ENCODE peak calls at places on chromosomes 4 and X, in nine cellular contexts. S is stimulated activated CD4-positive, alpha-beta T cell treated with anti-CD3 and anti-CD28 coated beads, TNF-alpha, amount 100 ng/mL, for 48 hours; G is activated naive CD4-positive, alpha-beta T cell treated with Interleukin-2 at 50 U/mL for 16 hours; I is EH; R is GM12891; W is AG08395; B is NCI-H1417; A is lower lobe of right lung; X is activated CD4-positive, alpha-beta T cell treated with anti-CD3 and anti-CD28 coated beads for 1 hour. P is an unnamed sample.

GRCh38 chr4:105751718-105752299 is 43.2 kb downstream of the GSTCD start:
- DNase-seq in S (no peak), G (no peak), I (no peak), R (no peak), W (no peak), B (no peak), A (no peak), X (no peak), P (no peak)

GRCh38 chrX:35016051-35016450 is 73.5 kb downstream of the FAM47B start:
- DNase-seq in S (no peak), G (no peak), I (peak), R (no peak), W (no peak), B (no peak), A (no peak), X (no peak), P (no peak)

GRCh38 chr4:82733636-82734035 is 65.0 kb downstream of the SCD5 start:
- DNase-seq in S (no peak), G (no peak), I (peak), R (no peak), W (no peak), B (no peak), A (no peak), X (no peak), P (no peak)

GRCh38 chr4:139589619-139590018 is 33.6 kb upstream of the SETD7 start:
- DNase-seq in S (no peak), G (no peak), I (peak), R (no peak), W (peak), B (no peak), A (no peak), X (no peak), P (no peak)

GRCh38 chr4:39621582-39621981 is 17.1 kb downstream of the SMIM14 start:
- DNase-seq in S (no peak), G (no peak), I (peak), R (no peak), W (peak), B (no peak), A (peak), X (no peak), P (no peak)

GRCh38 chr4:7647211-7647931 is 212.6 kb upstream of the PSAPL1 start:
- DNase-seq in S (no peak), G (no peak), I (no peak), R (no peak), W (no peak), B (no peak), A (peak), X (no peak), P (no peak)

GRCh38 chrX:44978976-44979375 is 106.0 kb downstream of the KDM6A start:
- DNase-seq in S (no peak), G (no peak), I (no peak), R (no peak), W (no peak), B (no peak), A (no peak), X (no peak), P (no peak)

GRCh38 chrX:17075004-17075403 is 128.5 kb downstream of the REPS2 start:
- DNase-seq in S (no peak), G (no peak), I (no peak), R (no peak), W (no peak), B (no peak), A (no peak), X (no peak), P (no peak)

GRCh38 chrX:48934581-48935331 is 15.9 kb upstream of the PIM2 start:
- DNase-seq in S (no peak), G (peak), I (no peak), R (no peak), W (no peak), B (no peak), A (no peak), X (no peak), P (no peak)

GRCh38 chr4:77849278-77849965 is 13.2 kb upstream of the MRPL1 start:
- DNase-seq in S (no peak), G (no peak), I (no peak), R (no peak), W (no peak), B (no peak), A (no peak), X (no peak), P (no peak)

GRCh38 chrX:53456254-53456653 is 22.1 kb upstream of the HSD17B10 start:
- DNase-seq in S (no peak), G (no peak), I (peak), R (no peak), W (peak), B (no peak), A (no peak), X (no peak), P (no peak)

GRCh38 chr4:38715076-38715475 is 51.1 kb downstream of the KLF3 start:
- DNase-seq in S (no peak), G (no peak), I (peak), R (no peak), W (peak), B (no peak), A (no peak), X (no peak), P (no peak)

GRCh38 chr4:38320833-38321232 is 343.2 kb upstream of the KLF3 start:
- DNase-seq in S (no peak), G (no peak), I (no peak), R (no peak), W (no peak), B (no peak), A (no peak), X (no peak), P (no peak)

GRCh38 chr4:32748061-32748460 is 2027.9 kb downstream of the PCDH7 start:
- DNase-seq in S (no peak), G (no peak), I (no peak), R (no peak), W (no peak), B (no peak), A (no peak), X (no peak), P (no peak)

GRCh38 chr4:4407299-4408131 is 20.6 kb downstream of the NSG1 start:
- DNase-seq in S (no peak), G (no peak), I (no peak), R (no peak), W (no peak), B (no peak), A (no peak), X (no peak), P (no peak)

GRCh38 chr4:102693266-102693850 is 67.4 kb downstream of the MANBA start:
- DNase-seq in S (no peak), G (no peak), I (no peak), R (no peak), W (no peak), B (no peak), A (no peak), X (no peak), P (no peak)

GRCh38 chr4:121668368-121669162 is 28.2 kb downstream of the ANXA5 start:
- DNase-seq in S (no peak), G (no peak), I (peak), R (no peak), W (peak), B (no peak), A (no peak), X (no peak), P (no peak)

GRCh38 chr4:2045518-2045951 is 13.6 kb upstream of the NAT8L start:
- DNase-seq in S (no peak), G (no peak), I (no peak), R (no peak), W (no peak), B (no peak), A (no peak), X (no peak), P (no peak)

GRCh38 chr4:10661047-10661446 is 23.5 kb downstream of the CLNK start:
- DNase-seq in S (no peak), G (no peak), I (no peak), R (no peak), W (no peak), B (no peak), A (no peak), X (no peak), P (no peak)

GRCh38 chrX:14359316-14359715 is 170.0 kb upstream of the GLRA2 start:
- DNase-seq in S (no peak), G (no peak), I (peak), R (no peak), W (no peak), B (no peak), A (no peak), X (no peak), P (no peak)

GRCh38 chrX:101229155-101229554 is 9.6 kb downstream of the DRP2 start:
- DNase-seq in S (no peak), G (no peak), I (peak), R (no peak), W (peak), B (no peak), A (no peak), X (no peak), P (no peak)

GRCh38 chr4:16337936-16338335 is 111.7 kb upstream of the TAPT1 start:
- DNase-seq in S (no peak), G (no peak), I (no peak), R (no peak), W (no peak), B (no peak), A (no peak), X (no peak), P (no peak)

GRCh38 chr4:2059034-2059725 is at the start of gene NAT8L:
- DNase-seq in S (no peak), G (peak), I (peak), R (no peak), W (no peak), B (peak), A (peak), X (no peak), P (peak)

GRCh38 chr4:54840992-54841768 is 183.4 kb downstream of the KIT start:
- DNase-seq in S (no peak), G (no peak), I (peak), R (no peak), W (peak), B (no peak), A (no peak), X (no peak), P (no peak)

GRCh38 chr4:186134254-186134653 is 29.8 kb downstream of the FAM149A start:
- DNase-seq in S (no peak), G (no peak), I (no peak), R (peak), W (no peak), B (no peak), A (no peak), X (no peak), P (no peak)

GRCh38 chr4:160825644-160826338 is 1338.0 kb downstream of the FSTL5 start:
- DNase-seq in S (no peak), G (no peak), I (no peak), R (no peak), W (no peak), B (no peak), A (no peak), X (no peak), P (no peak)

GRCh38 chr4:165415910-165416309 is 37.1 kb downstream of the CPE start:
- DNase-seq in S (no peak), G (no peak), I (no peak), R (no peak), W (no peak), B (no peak), A (no peak), X (no peak), P (no peak)

GRCh38 chrX:135520022-135520552 is 373 bp upstream of the INTS6L start:
- DNase-seq in S (no peak), G (no peak), I (peak), R (no peak), W (peak), B (no peak), A (no peak), X (no peak), P (no peak)

GRCh38 chrX:11913001-11913400 is 155.0 kb downstream of the MSL3 start:
- DNase-seq in S (no peak), G (no peak), I (peak), R (no peak), W (no peak), B (no peak), A (no peak), X (no peak), P (no peak)

GRCh38 chrX:148794350-148794749 is 293.9 kb downstream of the AFF2 start:
- DNase-seq in S (no peak), G (no peak), I (no peak), R (no peak), W (no peak), B (no peak), A (no peak), X (no peak), P (no peak)

GRCh38 chr4:48100248-48100647 is 33.8 kb downstream of the TXK start:
- DNase-seq in S (no peak), G (no peak), I (peak), R (no peak), W (no peak), B (no peak), A (no peak), X (no peak), P (no peak)

GRCh38 chr4:1603413-1604135 is 80.5 kb downstream of the FAM53A start:
- DNase-seq in S (no peak), G (no peak), I (no peak), R (no peak), W (no peak), B (no peak), A (peak), X (no peak), P (no peak)

GRCh38 chr4:47519239-47519883 is 34.3 kb downstream of the ATP10D start:
- DNase-seq in S (no peak), G (no peak), I (no peak), R (no peak), W (no peak), B (no peak), A (no peak), X (no peak), P (no peak)

GRCh38 chr4:110289601-110290100 is 91.2 kb upstream of the ELOVL6 start:
- DNase-seq in S (no peak), G (no peak), I (no peak), R (no peak), W (no peak), B (no peak), A (no peak), X (no peak), P (no peak)